ENCODE peak calls at places on chromosomes 4 and X, in four cellular contexts. C is ovary, W is H1, X is skeletal muscle cell. E is an unnamed sample.

GRCh38 chrX:115913575-115913974 is 257.0 kb upstream of the AGTR2 start:
- DNase-seq in C (no peak), W (no peak), X (no peak), E (no peak)

GRCh38 chr4:170025523-170026252 is 507 bp downstream of the MFAP3L start:
- DNase-seq in C (no peak), W (peak), X (no peak), E (no peak)

GRCh38 chr4:152118819-152119553 is 358.2 kb upstream of the GATB start:
- DNase-seq in C (no peak), W (no peak), X (no peak), E (no peak)

GRCh38 chrX:42546800-42547199 is 231.2 kb downstream of the PPP1R2C start:
- DNase-seq in C (no peak), W (no peak), X (no peak), E (no peak)

GRCh38 chr4:48570646-48571220 is 80.7 kb downstream of the ZAR1 start:
- DNase-seq in C (no peak), W (no peak), X (peak), E (no peak)

GRCh38 chr4:55545681-55546632 is 752 bp downstream of the CLOCK start:
- DNase-seq in C (peak), W (peak), X (peak), E (peak)

GRCh38 chr4:175469519-175469918 is 342.5 kb downstream of the GPM6A start:
- DNase-seq in C (no peak), W (no peak), X (no peak), E (no peak)

GRCh38 chr4:41156574-41156973 is 57.8 kb downstream of the APBB2 start:
- DNase-seq in C (no peak), W (no peak), X (no peak), E (no peak)

GRCh38 chr4:124703154-124703553 is 9.4 kb downstream of the ANKRD50 start:
- DNase-seq in C (no peak), W (no peak), X (no peak), E (no peak)

GRCh38 chr4:81109356-81109755 is 78.8 kb downstream of the BMP3 start:
- DNase-seq in C (no peak), W (no peak), X (no peak), E (peak)

GRCh38 chrX:130770615-130771014 is 132.4 kb downstream of the ENOX2 start:
- DNase-seq in C (no peak), W (no peak), X (peak), E (no peak)

GRCh38 chr4:123405212-123405856 is 8.7 kb downstream of the SPRY1 start:
- DNase-seq in C (no peak), W (no peak), X (no peak), E (no peak)
- H3K4me3 ChIP-seq in C (no peak), W (no peak), X (no peak), E (no peak)

DNA sequence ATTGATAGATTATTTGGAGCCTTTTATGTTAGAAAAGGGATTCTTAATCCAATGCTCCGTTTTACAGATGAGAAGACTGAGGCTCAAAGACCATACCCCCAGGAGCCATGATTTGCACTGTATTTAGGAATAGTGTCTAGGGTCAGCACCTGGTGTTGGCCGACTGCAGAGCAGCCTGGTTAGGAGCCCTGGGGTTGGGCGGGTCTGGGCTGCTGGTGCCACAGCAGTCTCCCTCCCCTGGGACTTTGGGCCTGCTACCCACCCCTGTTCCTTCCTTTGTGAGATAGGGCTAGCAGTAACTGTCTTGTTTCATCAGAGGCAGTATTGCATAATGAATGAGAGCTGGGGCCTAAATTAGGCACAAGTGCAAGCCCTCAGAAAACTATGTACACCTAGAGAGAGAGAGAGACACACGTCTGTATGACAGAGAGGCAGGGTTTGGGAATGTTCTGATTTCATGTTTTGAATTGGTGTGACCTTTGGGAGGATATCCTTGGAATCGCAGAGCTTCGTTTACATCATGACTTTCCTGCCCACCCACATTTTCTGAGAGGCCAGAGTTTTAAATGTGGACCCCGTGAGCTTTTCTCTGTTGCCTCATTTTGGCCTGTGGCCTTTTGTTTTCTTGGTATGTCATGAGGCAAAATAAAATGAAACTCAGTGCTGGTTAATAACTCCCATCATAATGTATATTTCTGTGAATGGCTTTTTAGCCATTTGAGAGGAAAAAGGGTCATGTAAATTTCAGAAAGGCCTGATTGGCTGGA is 111.8 kb downstream of the PTTG2 start:
- DNase-seq in C (no peak), W (no peak), X (no peak), E (no peak)
- H3K4me3 ChIP-seq in C (no peak), W (no peak), X (no peak), E (no peak)

DNA sequence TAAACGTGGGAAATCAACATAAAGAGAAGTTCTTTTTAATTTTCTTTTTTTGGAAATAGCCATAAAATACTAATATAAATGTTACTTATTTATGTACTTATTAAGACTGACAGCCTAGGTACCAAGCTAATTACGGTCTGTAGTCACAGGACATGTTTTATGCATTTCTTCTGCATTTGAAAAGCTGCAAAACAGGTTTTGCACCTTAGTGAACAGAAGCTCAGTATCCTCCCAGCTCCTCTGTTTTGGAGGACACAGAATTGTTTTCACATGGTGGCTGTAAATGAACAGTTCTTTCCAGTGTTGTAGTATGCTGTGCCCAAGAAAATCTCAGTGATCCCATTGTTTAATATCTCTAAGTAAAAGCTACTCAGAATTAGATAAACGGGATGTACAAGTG is 1788.0 kb upstream of the TENM3 start:
- DNase-seq in C (no peak), W (no peak), X (no peak), E (no peak)
- H3K4me3 ChIP-seq in C (no peak), W (no peak), X (no peak), E (no peak)

GRCh38 chrX:24694825-24695224 is 1.1 kb downstream of the POLA1 start:
- DNase-seq in C (no peak), W (no peak), X (no peak), E (no peak)
- H3K4me3 ChIP-seq in C (no peak), W (no peak), X (no peak), E (no peak)

DNA sequence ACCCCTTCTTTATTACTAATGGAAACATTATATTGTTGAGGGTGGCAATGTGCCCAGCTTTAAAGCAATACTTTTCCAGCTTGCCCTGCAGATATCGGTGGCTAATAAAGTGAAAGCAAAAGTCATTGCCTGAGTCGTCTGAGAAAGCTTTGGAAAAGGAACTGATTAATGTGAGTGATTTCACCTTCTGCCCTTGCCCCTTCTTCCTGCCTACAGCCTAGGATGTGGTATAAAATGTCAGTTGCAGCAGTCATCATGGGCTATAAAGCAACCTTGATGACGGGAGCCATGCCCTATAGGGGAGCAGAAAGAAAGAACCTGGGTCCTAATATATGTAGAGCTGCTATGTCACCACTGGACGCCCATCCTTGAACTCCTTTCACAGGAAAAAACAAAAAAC is 132.4 kb upstream of the USP9X start:
- DNase-seq in C (no peak), W (no peak), X (no peak), E (peak)
- H3K4me3 ChIP-seq in C (no peak), W (no peak), X (no peak), E (no peak)

GRCh38 chrX:154526901-154527675 is 11.1 kb upstream of the FAM3A start:
- DNase-seq in C (peak), W (peak), X (no peak), E (peak)
- H3K4me3 ChIP-seq in C (peak), W (no peak), X (no peak), E (no peak)

GRCh38 chr4:69122476-69122875 is 26.2 kb downstream of the UGT2B7 start:
- DNase-seq in C (no peak), W (no peak), X (no peak), E (no peak)

GRCh38 chr4:69120869-69121268 is 24.6 kb downstream of the UGT2B7 start:
- DNase-seq in C (no peak), W (no peak), X (no peak), E (peak)

GRCh38 chr4:69115851-69116213 is 19.6 kb downstream of the UGT2B7 start:
- DNase-seq in C (no peak), W (no peak), X (no peak), E (peak)

DNA sequence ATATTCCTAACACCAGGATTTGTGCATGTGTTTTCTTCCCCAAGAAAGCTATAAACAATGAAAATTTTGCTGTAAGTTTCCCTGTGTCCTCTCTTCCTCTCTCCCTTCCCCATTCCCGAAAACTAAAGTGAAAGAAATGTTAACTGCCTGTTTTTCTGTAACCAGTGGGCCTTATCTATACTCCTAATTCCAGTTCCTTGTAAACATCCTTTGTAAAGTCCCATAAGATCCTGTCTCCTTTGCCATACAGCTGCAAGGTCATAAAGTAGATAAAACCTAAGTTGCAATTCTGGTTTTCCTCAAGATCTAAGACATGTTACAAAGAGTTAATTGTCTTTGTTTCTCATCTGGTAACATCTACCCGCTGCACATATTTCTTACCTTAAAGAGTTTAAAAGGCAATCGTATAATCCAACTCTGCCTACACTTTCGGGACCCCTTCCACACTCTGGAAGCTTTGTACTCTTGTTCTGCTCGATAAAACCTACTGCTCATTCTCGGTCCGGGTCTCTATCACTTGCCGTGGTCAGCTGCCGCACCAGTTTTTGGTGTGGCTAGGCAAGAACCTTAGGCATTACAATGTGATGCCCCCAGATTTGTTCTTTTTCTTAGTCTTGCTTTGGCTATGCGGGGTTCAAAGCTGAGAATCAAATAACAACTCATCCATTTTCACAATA is 20.5 kb downstream of the UGT2B7 start:
- DNase-seq in C (no peak), W (no peak), X (no peak), E (peak)
- H3K4me3 ChIP-seq in C (no peak), W (no peak), X (no peak), E (no peak)

GRCh38 chr4:110483516-110483915 is 7.6 kb downstream of the ENPEP start:
- DNase-seq in C (no peak), W (no peak), X (no peak), E (peak)
- H3K4me3 ChIP-seq in C (no peak), W (no peak), X (no peak), E (no peak)

GRCh38 chrX:151973262-151973661 is 1.2 kb downstream of the GABRE start:
- DNase-seq in C (no peak), W (no peak), X (no peak), E (no peak)
- H3K4me3 ChIP-seq in C (no peak), W (no peak), X (peak), E (no peak)

GRCh38 chr4:145732416-145732815 is 52.5 kb downstream of the C4orf51 start:
- DNase-seq in C (peak), W (no peak), X (no peak), E (peak)
- H3K4me3 ChIP-seq in C (peak), W (peak), X (peak), E (peak)